ENCODE peak calls at places on chromosomes 5 and 9, in ten cellular contexts. V is lower leg skin, Y is foreskin fibroblast, P is lower lobe of right lung, M is brain microvascular endothelial cell, X is tibial artery, G is progenitor cell of endocrine pancreas, S is PC-3, B is epithelial cell of esophagus, Z is mammary epithelial cell. F is an unnamed sample.

GRCh38 chr5:115321309-115321708 is 24.9 kb upstream of the CCDC112 start:
- DNase-seq in V (no peak), Y (peak; percentile 55), P (no peak), M (peak; percentile 68), X (no peak), G (no peak), S (peak; percentile 63), B (peak; percentile 74), Z (peak; percentile 87), F (no peak)

GRCh38 chr9:91795500-91796241 is 154.4 kb downstream of the ROR2 start:
- DNase-seq in V (no peak), Y (no peak), P (no peak), M (no peak), X (no peak), G (no peak), S (peak; percentile 39), B (peak; percentile 35), Z (peak; percentile 63), F (peak; percentile 21)

GRCh38 chr5:109630109-109630508 is 59.6 kb upstream of the MAN2A1 start:
- DNase-seq in V (no peak), Y (no peak), P (no peak), M (peak; percentile 36), X (no peak), G (no peak), S (no peak), B (no peak), Z (no peak), F (no peak)

GRCh38 chr9:121750715-121751623 is 99.5 kb downstream of the DAB2IP start:
- DNase-seq in V (no peak), Y (no peak), P (no peak), M (no peak), X (no peak), G (no peak), S (no peak), B (no peak), Z (peak; percentile 60), F (no peak)

GRCh38 chr5:151153766-151154272 is 3.8 kb downstream of the ANXA6 start:
- DNase-seq in V (no peak), Y (no peak), P (no peak), M (no peak), X (no peak), G (no peak), S (no peak), B (no peak), Z (no peak), F (no peak)

GRCh38 chr5:37751227-37751626 is 88.6 kb downstream of the GDNF start:
- DNase-seq in V (no peak), Y (no peak), P (no peak), M (no peak), X (no peak), G (no peak), S (peak; percentile 73), B (peak; percentile 69), Z (peak; percentile 51), F (no peak)

GRCh38 chr5:82346376-82347212 is 68.4 kb upstream of the RPS23 start:
- DNase-seq in V (no peak), Y (no peak), P (no peak), M (no peak), X (no peak), G (no peak), S (no peak), B (no peak), Z (no peak), F (no peak)

GRCh38 chr9:98607787-98608186 is 100.9 kb downstream of the GABBR2 start:
- DNase-seq in V (no peak), Y (peak; percentile 4), P (no peak), M (peak; percentile 64), X (no peak), G (no peak), S (peak; percentile 16), B (peak; percentile 22), Z (no peak), F (no peak)

GRCh38 chr5:156532921-156533320 is 206.0 kb downstream of the SGCD start:
- DNase-seq in V (no peak), Y (no peak), P (no peak), M (no peak), X (no peak), G (no peak), S (no peak), B (no peak), Z (no peak), F (no peak)

GRCh38 chr5:56769875-56770604 is 45.3 kb upstream of the MAP3K1 start:
- DNase-seq in V (no peak), Y (no peak), P (no peak), M (no peak), X (no peak), G (no peak), S (no peak), B (no peak), Z (no peak), F (no peak)
- TF ChIP-seq CTCF in V (no peak), Y (no peak), P (no peak), M (no peak), X (no peak), G (no peak), S (no peak), B (no peak), Z (no peak), F (no peak)

DNA sequence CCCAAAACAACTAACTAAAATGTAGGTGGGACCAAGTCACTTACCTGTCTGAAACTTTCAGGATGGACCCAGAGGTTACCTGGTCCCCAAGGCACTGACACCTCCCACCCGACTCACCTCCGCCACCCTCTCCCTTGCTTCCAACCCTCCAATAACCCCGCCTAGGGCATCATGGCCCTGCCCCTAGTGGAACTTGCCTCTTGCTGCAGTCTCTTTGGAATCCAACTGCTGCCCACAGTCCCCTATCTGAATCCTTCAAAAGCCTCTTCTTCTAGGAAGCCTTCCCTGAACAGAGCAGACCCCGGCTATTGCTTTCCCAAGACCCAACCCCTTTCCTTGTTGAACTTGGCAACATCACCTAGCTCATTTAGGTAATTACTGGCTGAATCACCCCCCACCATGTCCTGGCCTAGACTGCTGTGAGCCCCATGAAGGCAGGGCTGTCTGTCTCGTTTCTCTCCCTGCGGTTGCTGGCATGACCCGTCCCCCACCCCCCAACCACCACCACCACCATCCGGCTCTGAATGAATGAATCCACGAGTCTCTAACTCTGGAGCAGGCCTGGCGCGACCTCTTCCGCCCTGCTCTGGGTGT is 9.4 kb downstream of the CRB2 start:
- DNase-seq in V (no peak), Y (no peak), P (no peak), M (no peak), X (no peak), G (no peak), S (no peak), B (no peak), Z (no peak), F (no peak)
- TF ChIP-seq CTCF in V (no peak), Y (no peak), P (no peak), M (peak; percentile 59), X (no peak), G (peak; percentile 43), S (peak; percentile 34), B (peak; percentile 34), Z (peak; percentile 43), F (no peak)

GRCh38 chr9:138013836-138014569 is 136.4 kb downstream of the CACNA1B start:
- DNase-seq in V (no peak), Y (no peak), P (no peak), M (no peak), X (no peak), G (no peak), S (no peak), B (no peak), Z (no peak), F (no peak)
- TF ChIP-seq CTCF in V (no peak), Y (no peak), P (no peak), M (no peak), X (no peak), G (no peak), S (no peak), B (no peak), Z (no peak), F (no peak)

DNA sequence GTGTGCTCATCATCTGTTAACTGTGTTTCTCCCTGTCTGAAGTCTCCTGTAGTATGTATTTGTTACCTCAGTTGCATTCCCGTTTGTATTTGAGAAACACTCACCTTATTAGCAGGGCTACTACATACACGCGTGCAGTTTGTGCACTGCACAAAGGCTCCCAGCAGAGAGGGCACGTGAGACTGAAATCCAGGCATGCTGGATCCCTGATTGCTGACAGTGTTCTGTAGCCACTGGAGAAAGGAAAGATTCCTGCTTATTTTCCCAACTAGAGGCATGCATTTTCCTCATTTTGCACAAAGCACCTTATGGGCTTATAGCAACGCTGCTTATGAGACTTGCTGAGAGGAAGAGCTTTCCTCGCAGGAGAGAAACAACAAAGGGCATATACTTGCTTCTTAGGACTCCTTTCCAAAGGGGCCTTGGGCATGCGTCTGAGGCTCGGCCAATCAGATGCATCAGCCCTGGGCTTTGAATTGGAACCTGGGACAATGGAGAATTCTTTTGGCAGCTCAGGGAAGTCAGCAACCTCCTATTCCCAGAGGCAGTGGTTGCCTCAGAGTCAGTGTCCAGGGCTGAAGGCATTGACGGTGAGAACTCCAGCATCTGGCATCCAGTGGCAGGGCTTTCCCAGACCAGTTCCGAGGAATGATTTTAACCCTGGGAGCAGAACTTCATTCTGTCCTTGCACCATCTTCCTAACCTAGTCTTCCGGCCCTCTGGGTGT is 9.9 kb upstream of the MEGF10 start:
- DNase-seq in V (no peak), Y (no peak), P (no peak), M (no peak), X (no peak), G (no peak), S (peak; percentile 9), B (no peak), Z (no peak), F (no peak)
- TF ChIP-seq CTCF in V (no peak), Y (no peak), P (no peak), M (peak; percentile 40), X (no peak), G (peak; percentile 32), S (peak; percentile 16), B (peak; percentile 27), Z (no peak), F (no peak)